ENCODE peak calls at places on chromosomes 7 and 10, in nine cellular contexts. A is AG04450, H is GM23338, F is right atrium auricular region, U is mammary epithelial cell, I is PC-9, L is A549, Z is astrocyte of the cerebellum, Y is upper lobe of right lung. X is an unnamed sample.

GRCh38 chr10:6062101-6062771 is at the start of gene IL2RA:
- DNase-seq in F (no peak), Z (no peak), L (no peak), I (no peak), U (no peak), Y (no peak), H (no peak), A (no peak), X (no peak)

GRCh38 chr10:88254091-88254490 is 329.0 kb downstream of the RNLS start:
- DNase-seq in H (no peak), F (no peak), Y (no peak), U (peak), A (no peak), L (peak), I (peak), Z (peak), X (peak)

GRCh38 chr7:20647908-20648776 is 32.7 kb downstream of the ABCB5 start:
- DNase-seq in U (peak), Y (no peak), I (no peak), L (peak), F (no peak), Z (peak), H (peak), A (no peak), X (peak)

GRCh38 chr10:43235070-43235900 is 31.6 kb downstream of the RASGEF1A start:
- DNase-seq in A (no peak), Z (no peak), Y (peak), I (peak), H (no peak), U (no peak), F (peak), L (no peak), X (no peak)

GRCh38 chr7:39894904-39895303 is 55.2 kb upstream of the CDK13 start:
- DNase-seq in F (no peak), H (no peak), I (no peak), A (no peak), Z (no peak), Y (no peak), L (no peak), U (peak), X (peak)

GRCh38 chr7:128105228-128106022 is 74.2 kb upstream of the LRRC4 start:
- DNase-seq in A (no peak), Z (no peak), U (no peak), H (no peak), I (no peak), L (no peak), F (no peak), Y (peak), X (no peak)

GRCh38 chr10:52864459-52865106 is 92.0 kb upstream of the MBL2 start:
- DNase-seq in L (no peak), A (peak), H (peak), F (no peak), Y (no peak), Z (peak), I (peak), U (peak), X (peak)

GRCh38 chr10:46556515-46557318 is at the start of gene GPRIN2:
- DNase-seq in F (no peak), U (no peak), L (peak), Y (peak), A (no peak), H (peak), Z (no peak), I (peak), X (no peak)

GRCh38 chr10:131972474-131973071 is 9.2 kb downstream of the BNIP3 start:
- DNase-seq in F (no peak), Z (no peak), L (no peak), Y (no peak), U (no peak), H (no peak), A (no peak), I (no peak), X (peak)

GRCh38 chr10:78974409-78975317 is 94.1 kb upstream of the ZMIZ1 start:
- DNase-seq in H (peak), Z (peak), U (peak), A (no peak), Y (peak), L (peak), F (peak), I (peak), X (peak)

GRCh38 chr7:112001089-112001826 is 204.9 kb downstream of the DOCK4 start:
- DNase-seq in I (no peak), Z (peak), F (no peak), H (no peak), U (peak), Y (no peak), A (no peak), L (peak), X (peak)

GRCh38 chr7:18262054-18262453 is 233.5 kb upstream of the HDAC9 start:
- DNase-seq in I (no peak), Z (no peak), F (no peak), L (no peak), Y (no peak), H (peak), U (no peak), A (no peak), X (peak)

GRCh38 chr10:340646-341045 is 205.4 kb downstream of the ZMYND11 start:
- DNase-seq in F (no peak), L (no peak), Y (peak), U (no peak), Z (no peak), A (no peak), I (no peak), H (no peak), X (no peak)

GRCh38 chr10:62541811-62542210 is 167.6 kb downstream of the ZNF365 start:
- DNase-seq in Z (no peak), A (no peak), L (no peak), F (no peak), Y (peak), I (no peak), U (no peak), H (no peak), X (no peak)

GRCh38 chr10:99859585-99859984 is 77.1 kb downstream of the ABCC2 start:
- DNase-seq in F (no peak), Z (no peak), I (no peak), H (peak), A (no peak), U (no peak), L (no peak), Y (no peak), X (peak)
- H3K4me3 ChIP-seq in F (no peak), Z (no peak), I (no peak), H (no peak), A (no peak), U (no peak), L (no peak), Y (no peak), X (no peak)

GRCh38 chr7:134514663-134515062 is 12.7 kb upstream of the AKR1B10 start:
- DNase-seq in F (no peak), U (peak), Y (no peak), I (peak), Z (peak), H (peak), A (peak), L (peak), X (peak)

GRCh38 chr7:134515569-134516468 is 11.5 kb upstream of the AKR1B10 start:
- DNase-seq in F (no peak), Z (peak), U (peak), A (peak), I (peak), Y (no peak), H (no peak), L (peak), X (peak)

GRCh38 chr7:134520130-134520529 is 7.2 kb upstream of the AKR1B10 start:
- DNase-seq in Y (no peak), H (no peak), U (no peak), I (no peak), L (peak), F (no peak), A (no peak), Z (no peak), X (peak)
- TF ChIP-seq CTCF in Y (no peak), H (no peak), U (peak), I (peak), L (peak), F (no peak), A (peak), Z (peak), X (peak)

DNA sequence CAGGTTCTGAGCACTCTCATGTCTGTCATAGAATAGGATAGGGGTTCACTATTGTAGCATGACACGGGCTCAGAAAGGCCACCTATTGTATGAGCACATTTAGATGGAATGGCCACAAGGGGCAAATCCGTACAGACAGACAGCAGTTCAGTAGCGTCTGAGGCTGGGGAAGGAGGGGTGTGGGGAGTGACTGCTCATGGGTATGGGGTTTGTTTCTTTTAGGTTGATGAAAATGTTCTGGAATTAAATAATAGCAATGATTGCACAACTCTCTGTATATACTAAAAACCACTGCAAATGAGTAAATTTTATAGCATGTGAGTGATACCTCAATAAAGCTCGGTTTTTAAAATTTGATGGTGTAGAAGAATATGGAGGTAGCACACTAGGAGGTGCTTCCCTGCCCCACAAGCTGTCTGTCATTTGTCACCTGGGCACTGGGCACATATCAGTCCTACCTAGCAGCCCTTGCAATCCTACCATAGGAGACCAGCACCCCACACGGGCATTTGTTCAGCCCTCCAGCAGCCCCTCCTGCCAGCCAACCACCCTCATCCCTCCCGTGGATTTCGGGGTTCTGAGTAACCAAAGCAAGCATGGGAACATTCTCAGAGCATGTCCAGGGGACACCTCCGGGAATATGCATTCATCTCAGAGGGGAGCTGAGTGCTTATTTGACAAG is 35.2 kb downstream of the KCNMA1 start:
- DNase-seq in A (peak), U (no peak), Z (no peak), H (no peak), Y (no peak), F (no peak), I (no peak), L (no peak), X (peak)
- H3K4me3 ChIP-seq in A (peak), U (no peak), Z (no peak), H (no peak), Y (no peak), F (no peak), I (no peak), L (no peak), X (no peak)

DNA sequence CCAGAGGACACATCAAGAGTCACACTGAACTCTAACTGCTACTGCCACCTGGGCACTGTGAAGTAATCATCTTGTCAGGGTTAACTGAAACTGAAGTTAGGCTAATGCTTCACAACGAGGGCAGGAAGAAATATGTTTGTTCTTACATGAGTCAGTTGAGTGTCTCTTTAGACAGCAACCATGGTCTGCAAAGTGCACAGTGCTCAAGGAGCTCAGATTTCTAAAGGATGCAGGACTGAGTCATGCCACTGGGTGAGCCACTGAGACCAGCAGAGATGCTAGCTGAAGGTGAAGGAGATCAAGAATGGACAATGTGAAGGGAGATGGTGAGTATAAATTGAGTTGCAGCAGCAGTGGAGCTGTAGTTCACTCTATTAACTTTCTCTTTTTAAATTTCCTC is 76.0 kb upstream of the CTTNBP2 start:
- DNase-seq in Y (no peak), A (no peak), F (no peak), Z (no peak), H (no peak), I (no peak), U (peak), L (peak), X (peak)
- TF ChIP-seq CTCF in Y (no peak), A (peak), F (no peak), Z (peak), H (no peak), I (no peak), U (peak), L (no peak), X (peak)

GRCh38 chr7:120950026-120950538 is 495 bp upstream of the ING3 start:
- DNase-seq in Z (no peak), H (no peak), I (no peak), F (no peak), U (no peak), A (no peak), Y (no peak), L (no peak), X (no peak)
- H3K4me3 ChIP-seq in Z (peak), H (peak), I (peak), F (peak), U (peak), A (peak), Y (peak), L (peak), X (peak)

GRCh38 chr7:74656911-74657691 is 417 bp upstream of the GTF2I start:
- DNase-seq in L (peak), H (peak), F (peak), A (peak), I (peak), Y (peak), Z (peak), U (peak), X (peak)
- TF ChIP-seq CTCF in L (no peak), H (no peak), F (no peak), A (peak), I (peak), Y (peak), Z (no peak), U (peak), X (peak)

X was measured in choroid plexus epithelial cell.